ENCODE peak calls at places on chromosomes 7 and 10, in nine cellular contexts. X, F, N, I, C, S, Z, B and D are unnamed samples.

GRCh38 chr7:4725014-4725951 is 43.2 kb downstream of the FOXK1 start:
- DNase-seq in B (no peak), F (peak), N (peak), C (peak), Z (no peak), X (peak), S (peak), I (peak), D (peak)

GRCh38 chr7:86667732-86668131 is 24.0 kb downstream of the GRM3 start:
- DNase-seq in F (no peak), C (peak), I (peak), Z (peak), X (no peak), B (no peak), N (no peak), S (no peak), D (no peak)

GRCh38 chr10:102819054-102819453 is 18.2 kb downstream of the CYP17A1 start:
- DNase-seq in F (no peak), I (no peak), C (no peak), B (no peak), X (no peak), N (peak), S (no peak), Z (no peak), D (no peak)

GRCh38 chr7:95199779-95200558 is 124.4 kb downstream of the PON1 start:
- DNase-seq in I (peak), F (peak), C (peak), Z (peak), N (peak), S (no peak), B (no peak), X (peak), D (no peak)

GRCh38 chr10:88066876-88067275 is 203.5 kb downstream of the PTEN start:
- DNase-seq in B (no peak), F (no peak), N (no peak), S (peak), Z (no peak), X (no peak), C (no peak), I (peak), D (no peak)

GRCh38 chr10:84540617-84541288 is 212.4 kb downstream of the CCSER2 start:
- DNase-seq in I (peak), S (peak), X (peak), F (peak), N (peak), B (no peak), C (peak), Z (peak), D (peak)

GRCh38 chr10:103665439-103665838 is 171.9 kb downstream of the NEURL1 start:
- DNase-seq in X (no peak), S (no peak), F (no peak), N (no peak), I (no peak), Z (no peak), B (no peak), C (no peak), D (no peak)

GRCh38 chr7:149620961-149621360 is 123.4 kb upstream of the ZNF746 start:
- DNase-seq in C (no peak), B (no peak), F (no peak), S (peak), N (no peak), Z (no peak), X (no peak), I (peak), D (peak)

GRCh38 chr7:139560678-139561077 is 37.2 kb downstream of the CLEC2L start:
- DNase-seq in B (no peak), F (no peak), S (no peak), N (peak), X (no peak), C (no peak), Z (no peak), I (no peak), D (no peak)

GRCh38 chr10:93816123-93816747 is 58.5 kb downstream of the LGI1 start:
- DNase-seq in C (peak), N (peak), X (peak), Z (peak), S (peak), I (peak), F (peak), B (no peak), D (no peak)

GRCh38 chr10:25102423-25102822 is 72.4 kb upstream of the GPR158 start:
- DNase-seq in S (no peak), N (no peak), I (no peak), Z (no peak), X (no peak), C (no peak), B (no peak), F (no peak), D (no peak)

GRCh38 chr7:145175366-145175765 is 339.5 kb upstream of the TPK1 start:
- DNase-seq in Z (no peak), X (no peak), C (no peak), B (no peak), F (no peak), S (no peak), I (no peak), N (no peak), D (no peak)

GRCh38 chr7:145168427-145168826 is 332.6 kb upstream of the TPK1 start:
- DNase-seq in Z (no peak), S (no peak), I (no peak), B (no peak), N (no peak), F (no peak), C (no peak), X (no peak), D (no peak)

GRCh38 chr7:145168879-145169278 is 333.0 kb upstream of the TPK1 start:
- DNase-seq in Z (no peak), N (no peak), I (no peak), S (no peak), X (no peak), F (no peak), B (no peak), C (no peak), D (no peak)

DNA sequence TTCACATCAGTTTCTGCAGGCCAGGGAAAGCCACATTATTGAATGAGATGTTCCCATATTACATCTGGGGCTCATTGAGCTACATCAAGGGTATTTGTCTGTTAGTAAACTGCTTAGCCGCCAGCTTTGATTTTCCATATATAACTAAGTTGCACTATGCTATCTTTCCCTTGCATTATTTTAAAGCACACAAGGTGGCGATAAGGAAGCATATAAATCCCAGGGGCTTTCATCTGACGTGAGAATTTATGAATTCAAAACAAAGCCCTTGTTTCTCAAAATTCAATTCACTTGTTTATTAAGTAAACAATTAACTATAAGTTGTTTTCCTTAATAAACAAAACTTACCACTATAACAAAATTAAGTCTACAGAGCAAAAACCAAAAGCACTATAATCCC is 334.1 kb upstream of the TPK1 start:
- DNase-seq in F (no peak), S (no peak), C (no peak), I (no peak), Z (no peak), X (peak), B (no peak), N (no peak), D (no peak)
- TF ChIP-seq CTCF in F (no peak), S (no peak), C (no peak), I (no peak), Z (no peak), X (no peak), B (peak), N (no peak), D (no peak)

DNA sequence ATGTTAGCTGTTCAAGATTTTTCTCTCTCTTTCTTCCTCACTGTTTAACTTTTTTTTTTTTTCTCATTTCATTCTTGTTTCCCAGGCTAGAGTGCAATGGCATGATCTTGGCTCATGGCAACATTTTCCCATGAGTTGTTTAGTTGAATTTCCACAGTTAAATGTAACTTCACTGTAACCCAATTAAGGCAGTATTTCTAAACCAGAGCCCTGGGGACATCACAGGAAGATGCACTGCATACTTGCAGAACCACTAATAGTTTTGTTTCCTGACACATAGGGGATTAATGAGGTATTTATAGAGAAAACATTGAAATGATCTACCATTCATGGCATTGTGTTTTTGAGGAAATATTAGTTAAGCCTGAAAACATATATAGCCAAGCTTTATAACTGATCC is 795.6 kb upstream of the GHITM start:
- DNase-seq in X (peak), Z (no peak), F (peak), C (no peak), S (no peak), I (no peak), B (no peak), N (no peak), D (no peak)
- TF ChIP-seq CTCF in X (no peak), Z (no peak), F (no peak), C (no peak), S (no peak), I (no peak), B (no peak), N (no peak), D (no peak)

GRCh38 chr7:73431041-73431835 is 2.3 kb upstream of the FZD9 start:
- DNase-seq in F (no peak), X (no peak), I (no peak), S (no peak), C (no peak), B (no peak), N (no peak), Z (peak), D (no peak)
- TF ChIP-seq CTCF in F (no peak), X (no peak), I (no peak), S (no peak), C (no peak), B (no peak), N (no peak), Z (no peak), D (no peak)

GRCh38 chr10:85786401-85786899 is 580.1 kb downstream of the GRID1 start:
- DNase-seq in F (no peak), Z (peak), I (peak), C (peak), N (no peak), S (no peak), X (no peak), B (no peak), D (no peak)
- TF ChIP-seq CTCF in F (no peak), Z (no peak), I (peak), C (no peak), N (no peak), S (no peak), X (no peak), B (no peak), D (no peak)

DNA sequence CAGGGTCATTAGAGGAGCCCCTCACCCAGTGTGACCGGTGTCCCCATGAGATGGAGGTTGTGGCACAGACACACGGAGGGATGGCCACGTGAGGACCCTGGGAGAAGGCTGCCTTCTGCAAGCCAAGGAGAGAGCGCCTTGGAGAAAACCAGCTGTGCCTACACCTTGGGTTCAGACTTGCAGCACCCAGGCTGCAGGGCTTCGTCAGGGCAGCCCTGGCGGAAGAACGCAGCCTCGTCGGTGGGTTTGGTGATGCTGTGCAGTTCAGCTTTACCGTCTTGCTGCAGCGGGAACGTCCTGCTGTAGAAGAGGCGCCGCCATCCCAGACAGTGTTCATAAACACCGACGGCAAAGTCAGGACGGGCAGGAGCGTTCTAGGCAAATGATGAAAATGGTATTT is 89.3 kb downstream of the MGMT start:
- DNase-seq in F (no peak), B (no peak), C (no peak), Z (no peak), S (no peak), I (no peak), X (no peak), N (no peak), D (no peak)
- TF ChIP-seq CTCF in F (no peak), B (no peak), C (no peak), Z (no peak), S (no peak), I (no peak), X (no peak), N (no peak), D (no peak)